ENCODE peak calls at places on chromosomes 7 and 10, in eight cellular contexts. R is A172, V is mesothelial cell of epicardium, U is NCI-H69, P is endothelial cell of umbilical vein, I is endothelial cell, L is AG10803, W is nephron progenitor cell. A is an unnamed sample.

GRCh38 chr10:52755297-52756062 is 17.1 kb downstream of the MBL2 start:
- DNase-seq in R (peak), V (no peak), U (no peak), P (no peak), I (no peak), L (peak), W (no peak), A (no peak)

GRCh38 chr7:158976849-158977593 is 120.7 kb downstream of the DYNC2I1 start:
- DNase-seq in R (peak), V (no peak), U (peak), P (peak), I (peak), L (peak), W (peak), A (peak)

GRCh38 chr7:70390251-70390650 is 741.7 kb upstream of the GALNT17 start:
- DNase-seq in R (no peak), V (no peak), U (no peak), P (no peak), I (no peak), L (peak), W (no peak), A (no peak)

GRCh38 chr10:34231441-34232180 is 583.5 kb downstream of the PARD3 start:
- DNase-seq in R (no peak), V (no peak), U (peak), P (no peak), I (no peak), L (no peak), W (no peak), A (no peak)

GRCh38 chr10:75104842-75105241 is 6.6 kb upstream of the SAMD8 start:
- DNase-seq in R (no peak), V (no peak), U (no peak), P (no peak), I (no peak), L (no peak), W (no peak), A (no peak)

GRCh38 chr10:31317171-31317570 is 1.8 kb upstream of the ZEB1 start:
- DNase-seq in R (no peak), V (no peak), U (no peak), P (no peak), I (no peak), L (no peak), W (no peak), A (no peak)

GRCh38 chr10:23192741-23193434 is 776 bp downstream of the PTF1A start:
- DNase-seq in R (no peak), V (no peak), U (peak), P (no peak), I (no peak), L (no peak), W (peak), A (peak)

GRCh38 chr10:45372251-45372951 is 1.6 kb upstream of the ALOX5 start:
- DNase-seq in R (no peak), V (no peak), U (no peak), P (no peak), I (no peak), L (no peak), W (no peak), A (no peak)

GRCh38 chr7:20329389-20330175 is 1.1 kb upstream of the ITGB8 start:
- DNase-seq in R (peak), V (peak), U (peak), P (peak), I (peak), L (peak), W (peak), A (peak)

GRCh38 chr7:126637538-126637937 is 615.2 kb downstream of the GRM8 start:
- DNase-seq in R (no peak), V (no peak), U (peak), P (no peak), I (no peak), L (no peak), W (no peak), A (no peak)

GRCh38 chr7:112556633-112557032 is 75.8 kb downstream of the LSMEM1 start:
- DNase-seq in R (no peak), V (no peak), U (no peak), P (no peak), I (no peak), L (no peak), W (no peak), A (no peak)

GRCh38 chr7:150975536-150976285 is 2.4 kb downstream of the KCNH2 start:
- DNase-seq in R (no peak), V (no peak), U (peak), P (no peak), I (no peak), L (no peak), W (no peak), A (peak)

GRCh38 chr7:156578978-156579430 is 61.6 kb upstream of the RNF32 start:
- DNase-seq in R (no peak), V (no peak), U (no peak), P (no peak), I (no peak), L (no peak), W (no peak), A (no peak)

GRCh38 chr7:116566666-116567065 is 41.8 kb downstream of the CAV1 start:
- DNase-seq in R (no peak), V (no peak), U (no peak), P (no peak), I (no peak), L (no peak), W (no peak), A (no peak)

GRCh38 chr10:124741281-124741921 is 2.8 kb downstream of the FAM53B start:
- DNase-seq in R (peak), V (no peak), U (peak), P (peak), I (peak), L (peak), W (peak), A (peak)

GRCh38 chr7:157816526-157817250 is 479.9 kb downstream of the DNAJB6 start:
- DNase-seq in R (no peak), V (no peak), U (no peak), P (no peak), I (no peak), L (no peak), W (no peak), A (no peak)

A was measured in DMS53.